ENCODE peak calls at places on chromosomes 13 and 19, in nine cellular contexts. Y, O, P, Q, C, A, N, D and J are unnamed samples.

GRCh38 chr13:98370806-98371553 is 193.9 kb upstream of the RNF113B start:
- DNase-seq in N (no peak), D (peak; percentile 85), P (no peak), C (peak; percentile 61), A (no peak), Y (no peak), Q (no peak), O (no peak), J (no peak)

GRCh38 chr13:24863748-24864540 is 100.0 kb downstream of the RNF17 start:
- DNase-seq in O (no peak), Q (no peak), C (no peak), D (no peak), N (no peak), A (no peak), Y (no peak), P (no peak), J (no peak)

GRCh38 chr19:47581605-47582319 is 8.8 kb upstream of the ZNF541 start:
- DNase-seq in C (no peak), D (no peak), Q (no peak), P (no peak), N (peak; percentile 87), O (no peak), Y (no peak), A (peak; percentile 58), J (no peak)

GRCh38 chr19:55552206-55552605 is 6.9 kb upstream of the SBK3 start:
- DNase-seq in Q (no peak), C (no peak), P (no peak), N (no peak), O (no peak), D (no peak), Y (no peak), A (peak; percentile 12), J (no peak)

GRCh38 chr19:21158523-21159135 is 16.8 kb downstream of the ZNF431 start:
- DNase-seq in A (no peak), D (peak; percentile 16), Q (no peak), P (no peak), O (no peak), Y (no peak), C (no peak), N (no peak), J (no peak)

GRCh38 chr13:76903544-76904162 is 17.4 kb upstream of the KCTD12 start:
- DNase-seq in O (peak; percentile 86), N (peak; percentile 73), A (no peak), Q (peak; percentile 81), Y (peak; percentile 50), D (peak; percentile 62), P (peak; percentile 43), C (no peak), J (peak; percentile 28)

GRCh38 chr13:34748078-34748477 is 194.0 kb upstream of the NBEA start:
- DNase-seq in Y (no peak), N (peak; percentile 50), A (no peak), C (no peak), D (no peak), P (no peak), Q (no peak), O (no peak), J (no peak)

GRCh38 chr13:30034448-30034795 is 184.0 kb upstream of the UBL3 start:
- DNase-seq in Q (no peak), P (no peak), D (peak; percentile 37), C (no peak), A (no peak), O (no peak), N (no peak), Y (no peak), J (no peak)

GRCh38 chr19:45577111-45577905 is 7.3 kb downstream of the OPA3 start:
- DNase-seq in O (peak; percentile 69), Q (no peak), C (peak; percentile 80), N (no peak), P (peak; percentile 79), A (peak; percentile 91), D (peak; percentile 89), Y (no peak), J (no peak)

GRCh38 chr19:8373867-8374813 is 10.2 kb downstream of the ANGPTL4 start:
- DNase-seq in N (no peak), C (peak; percentile 82), P (peak; percentile 66), Q (no peak), D (no peak), A (no peak), Y (no peak), O (peak; percentile 64), J (no peak)

GRCh38 chr13:40155176-40155575 is 499.7 kb downstream of the COG6 start:
- DNase-seq in Y (no peak), A (no peak), O (no peak), D (no peak), Q (no peak), C (no peak), P (no peak), N (no peak), J (no peak)

GRCh38 chr13:46386996-46387851 is at the start of gene RUBCNL:
- DNase-seq in Q (peak; percentile 32), P (no peak), D (no peak), Y (peak; percentile 13), C (peak; percentile 62), O (peak; percentile 86), A (no peak), N (peak; percentile 33), J (peak; percentile 32)

GRCh38 chr13:29991343-29991742 is 140.9 kb upstream of the UBL3 start:
- DNase-seq in D (peak; percentile 97), Y (no peak), O (no peak), A (peak; percentile 36), Q (no peak), N (no peak), C (no peak), P (no peak), J (no peak)

GRCh38 chr13:111949311-111949710 is 117.6 kb upstream of the SOX1 start:
- DNase-seq in D (no peak), P (no peak), A (no peak), Y (no peak), N (no peak), Q (no peak), C (no peak), O (peak; percentile 7), J (no peak)

GRCh38 chr19:7924651-7925170 is 1.2 kb downstream of the CTXN1 start:
- DNase-seq in A (no peak), D (no peak), O (no peak), P (no peak), Y (no peak), C (peak; percentile 57), Q (no peak), N (no peak), J (no peak)

GRCh38 chr13:46057251-46058015 is 4.9 kb upstream of the ZC3H13 start:
- DNase-seq in A (no peak), D (no peak), P (no peak), Y (no peak), N (no peak), C (no peak), O (no peak), Q (no peak), J (no peak)

GRCh38 chr13:46667687-46668281 is 114.8 kb downstream of the LRCH1 start:
- DNase-seq in C (no peak), Y (peak; percentile 22), P (no peak), N (no peak), A (no peak), D (no peak), Q (no peak), O (no peak), J (no peak)